ENCODE peak calls at places on chromosomes 4 and X, in ten cellular contexts. L, U, T, I, E, M, S, W, F and C are unnamed samples. For H3K36me3 and H3K27me3, the result is how much of the 10 kb centered on the place peaks cover.

GRCh38 chr4:3363411-3364141 is 70.8 kb downstream of the RGS12 start:
- DNase-seq in L (no peak), U (no peak), T (peak), I (no peak), E (no peak), M (no peak), S (no peak), W (no peak), F (no peak), C (no peak)

GRCh38 chrX:115894087-115894486 is 276.5 kb upstream of the AGTR2 start:
- DNase-seq in L (no peak), U (peak), T (no peak), I (peak), E (peak), M (peak), S (no peak), W (peak), F (no peak), C (no peak)

GRCh38 chr4:118745357-118745756 is 60.2 kb downstream of the METTL14 start:
- DNase-seq in L (no peak), U (no peak), T (no peak), I (no peak), E (no peak), M (no peak), S (no peak), W (no peak), F (no peak), C (no peak)

GRCh38 chrX:132491191-132491590 is 2.4 kb upstream of the MBNL3 start:
- DNase-seq in L (peak), U (no peak), T (no peak), I (no peak), E (no peak), M (no peak), S (peak), W (peak), F (no peak), C (no peak)

GRCh38 chrX:150405576-150405975 is 42.5 kb downstream of the MAMLD1 start:
- DNase-seq in L (no peak), U (no peak), T (no peak), I (no peak), E (no peak), M (no peak), S (no peak), W (no peak), F (no peak), C (no peak)

GRCh38 chr4:153684182-153685073 is at the start of gene TLR2:
- DNase-seq in L (peak), U (peak), T (peak), I (no peak), E (peak), M (no peak), S (peak), W (no peak), F (peak), C (peak)

GRCh38 chr4:88219099-88219498 is 60.7 kb upstream of the ABCG2 start:
- DNase-seq in L (no peak), U (no peak), T (no peak), I (peak), E (no peak), M (no peak), S (no peak), W (peak), F (peak), C (peak)

GRCh38 chr4:73599182-73599581 is 21.1 kb downstream of the RASSF6 start:
- DNase-seq in L (peak), U (no peak), T (no peak), I (peak), E (no peak), M (peak), S (no peak), W (peak), F (no peak), C (no peak)

GRCh38 chrX:2697306-2697705 is 6.2 kb downstream of the CD99 start:
- DNase-seq in L (no peak), U (no peak), T (no peak), I (no peak), E (no peak), M (no peak), S (no peak), W (no peak), F (no peak), C (no peak)

GRCh38 chr4:6198768-6199343 is 1.5 kb downstream of the JAKMIP1 start:
- DNase-seq in L (peak), U (no peak), T (peak), I (no peak), E (no peak), M (no peak), S (no peak), W (no peak), F (peak), C (no peak)

GRCh38 chr4:32858971-32859370 is 2138.8 kb downstream of the PCDH7 start:
- DNase-seq in L (no peak), U (no peak), T (no peak), I (peak), E (no peak), M (peak), S (no peak), W (no peak), F (no peak), C (no peak)

GRCh38 chrX:54230440-54231148 is 47.5 kb upstream of the FAM120C start:
- DNase-seq in L (no peak), U (no peak), T (no peak), I (peak), E (no peak), M (no peak), S (no peak), W (no peak), F (no peak), C (no peak)

GRCh38 chrX:129996120-129996519 is 13.7 kb downstream of the BCORL1 start:
- DNase-seq in L (no peak), U (no peak), T (no peak), I (peak), E (no peak), M (peak), S (no peak), W (no peak), F (no peak), C (peak)

GRCh38 chrX:107448625-107449468 is 605 bp upstream of the FRMPD3 start:
- DNase-seq in L (no peak), U (no peak), T (no peak), I (no peak), E (no peak), M (no peak), S (no peak), W (no peak), F (peak), C (no peak)

GRCh38 chr4:71296945-71297344 is 41.9 kb upstream of the SLC4A4 start:
- DNase-seq in L (no peak), U (no peak), T (no peak), I (no peak), E (no peak), M (no peak), S (no peak), W (no peak), F (no peak), C (no peak)

GRCh38 chr4:10161840-10162239 is 45.2 kb upstream of the WDR1 start:
- DNase-seq in L (peak), U (no peak), T (no peak), I (no peak), E (no peak), M (no peak), S (no peak), W (no peak), F (no peak), C (no peak)

GRCh38 chr4:67869580-67870190 is 14.1 kb downstream of the TMPRSS11D start:
- DNase-seq in L (no peak), U (no peak), T (no peak), I (no peak), E (no peak), M (no peak), S (no peak), W (no peak), F (no peak), C (no peak)

GRCh38 chrX:102042706-102043325 is 82.7 kb upstream of the TCEAL2 start:
- DNase-seq in L (no peak), U (no peak), T (no peak), I (no peak), E (no peak), M (no peak), S (no peak), W (no peak), F (no peak), C (no peak)

GRCh38 chrX:148552775-148553174 is 52.4 kb downstream of the AFF2 start:
- DNase-seq in L (no peak), U (no peak), T (no peak), I (no peak), E (no peak), M (no peak), S (no peak), W (no peak), F (no peak), C (no peak)

GRCh38 chrX:46873746-46874145 is 36.9 kb downstream of the RP2 start:
- DNase-seq in L (no peak), U (no peak), T (no peak), I (peak), E (no peak), M (no peak), S (no peak), W (no peak), F (no peak), C (no peak)

GRCh38 chr4:85837334-85837733 is 362.4 kb downstream of the ARHGAP24 start:
- DNase-seq in L (no peak), U (no peak), T (no peak), I (no peak), E (no peak), M (peak), S (no peak), W (no peak), F (no peak), C (no peak)

GRCh38 chr4:15649914-15650545 is 5.1 kb downstream of the FBXL5 start:
- DNase-seq in L (peak), U (no peak), T (no peak), I (peak), E (no peak), M (peak), S (peak), W (peak), F (peak), C (peak)

GRCh38 chr4:159487284-159487747 is 384.4 kb downstream of the RAPGEF2 start:
- DNase-seq in L (peak), U (no peak), T (no peak), I (peak), E (no peak), M (peak), S (no peak), W (peak), F (peak), C (peak)

GRCh38 chr4:55074386-55074785 is 51.0 kb downstream of the KDR start:
- DNase-seq in L (no peak), U (no peak), T (no peak), I (no peak), E (no peak), M (peak), S (no peak), W (no peak), F (no peak), C (no peak)

GRCh38 chr4:153634737-153635353 is 49.2 kb upstream of the TLR2 start:
- DNase-seq in L (no peak), U (no peak), T (no peak), I (peak), E (no peak), M (no peak), S (no peak), W (peak), F (no peak), C (no peak)

GRCh38 chr4:138235419-138235952 is 6.7 kb downstream of the SLC7A11 start:
- DNase-seq in L (no peak), U (no peak), T (no peak), I (peak), E (no peak), M (peak), S (no peak), W (no peak), F (no peak), C (no peak)
- H3K27ac ChIP-seq in L (no peak), U (peak), T (peak), I (peak), E (no peak), M (peak), S (no peak), W (no peak), F (no peak), C (no peak)

DNA sequence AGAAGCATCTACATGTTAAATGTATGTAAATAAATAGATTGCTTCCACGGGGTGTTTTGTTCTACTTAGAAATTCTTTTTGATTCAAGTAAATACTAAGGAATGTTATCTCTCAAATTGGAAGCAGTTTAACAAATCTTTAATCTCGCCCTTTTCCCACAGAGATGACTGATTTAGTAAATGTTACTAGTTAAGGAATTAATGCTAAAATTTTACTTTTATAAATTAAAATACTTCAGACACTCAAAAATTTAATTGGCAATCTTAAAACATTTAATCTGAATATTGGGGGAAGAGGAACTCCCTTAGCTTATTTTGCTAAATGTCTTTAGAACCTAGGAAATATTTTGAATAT is 12.1 kb downstream of the LARP7 start:
- DNase-seq in L (no peak), U (no peak), T (no peak), I (no peak), E (no peak), M (no peak), S (no peak), W (no peak), F (no peak), C (no peak)
- H3K36me3 ChIP-seq in L (half or more), U (half or more), T (half or more), I (under half), E (half or more), M (under half), S (half or more), W (under half), F (half or more), C (under half)

GRCh38 chr4:31234494-31234893 is 514.3 kb downstream of the PCDH7 start:
- DNase-seq in L (no peak), U (no peak), T (no peak), I (no peak), E (no peak), M (no peak), S (no peak), W (no peak), F (no peak), C (no peak)
- H3K27me3 ChIP-seq in L (under half), U (under half), T (under half), I (under half), E (under half), M (under half), S (under half), W (under half), F (under half), C (under half)

GRCh38 chr4:156193800-156194199 is 240.1 kb upstream of the CTSO start:
- DNase-seq in L (no peak), U (no peak), T (peak), I (peak), E (no peak), M (no peak), S (no peak), W (no peak), F (no peak), C (no peak)

GRCh38 chr4:156193116-156193515 is 239.4 kb upstream of the CTSO start:
- DNase-seq in L (no peak), U (no peak), T (no peak), I (peak), E (no peak), M (peak), S (no peak), W (no peak), F (no peak), C (no peak)

GRCh38 chr4:156190606-156191005 is 236.9 kb upstream of the CTSO start:
- DNase-seq in L (no peak), U (no peak), T (no peak), I (peak), E (no peak), M (peak), S (no peak), W (no peak), F (no peak), C (no peak)

GRCh38 chr4:156192033-156192432 is 238.4 kb upstream of the CTSO start:
- DNase-seq in L (no peak), U (no peak), T (no peak), I (no peak), E (no peak), M (no peak), S (no peak), W (no peak), F (no peak), C (no peak)

DNA sequence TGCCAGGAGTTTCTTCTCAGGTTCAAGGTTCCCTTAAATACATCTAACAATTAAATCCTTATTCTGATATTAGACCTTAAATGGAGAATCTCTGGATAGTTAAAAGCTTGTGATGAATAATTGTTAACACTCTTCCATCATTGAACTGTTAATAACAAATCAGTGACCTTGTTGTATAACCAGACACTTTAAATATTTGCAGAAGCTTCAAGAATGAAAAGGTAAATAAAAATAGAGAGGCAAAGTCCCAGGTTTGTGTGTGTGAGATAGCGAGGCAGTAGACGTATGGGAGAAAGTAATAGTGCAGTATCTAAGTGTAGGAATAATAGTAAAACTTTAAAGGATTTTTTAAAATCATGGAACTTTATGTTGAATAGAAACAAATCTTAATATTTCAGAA is 237.7 kb upstream of the CTSO start:
- DNase-seq in L (no peak), U (no peak), T (no peak), I (no peak), E (no peak), M (no peak), S (no peak), W (peak), F (no peak), C (no peak)
- H3K27ac ChIP-seq in L (no peak), U (no peak), T (no peak), I (no peak), E (no peak), M (peak), S (no peak), W (no peak), F (no peak), C (no peak)